ENCODE peak calls at places on chromosomes 5 and 9, in six cellular contexts. N is activated CD8-positive, alpha-beta memory T cell treated with anti-CD3 and anti-CD28 coated beads, Interleukin-2, amount 50 U/mL, for 48 hours; L is heart left ventricle; P is NCI-H460; B is amniotic epithelial cell; H is NT2/D1. G is an unnamed sample.

GRCh38 chr9:27157086-27157485 is 48.1 kb downstream of the TEK start:
- DNase-seq in B (no peak), P (no peak), N (no peak), H (no peak), L (no peak), G (no peak)

GRCh38 chr9:135979472-135980166 is 18.4 kb upstream of the UBAC1 start:
- DNase-seq in L (no peak), H (no peak), P (no peak), B (no peak), N (no peak), G (no peak)

GRCh38 chr9:19788614-19789271 is at the start of gene SLC24A2:
- DNase-seq in H (no peak), B (no peak), N (no peak), P (no peak), L (no peak), G (no peak)

GRCh38 chr9:124941689-124942561 is 1.0 kb upstream of the GOLGA1 start:
- DNase-seq in B (peak), L (peak), N (peak), H (peak), P (no peak), G (no peak)

GRCh38 chr9:121206516-121207370 is 5.1 kb upstream of the RAB14 start:
- DNase-seq in L (no peak), N (no peak), H (no peak), P (no peak), B (peak), G (no peak)

GRCh38 chr9:95092321-95093072 is 225.0 kb downstream of the FANCC start:
- DNase-seq in P (no peak), H (no peak), B (peak), N (no peak), L (no peak), G (peak)

GRCh38 chr9:125486576-125486975 is 220.4 kb downstream of the MAPKAP1 start:
- DNase-seq in P (no peak), N (no peak), B (peak), H (no peak), L (peak), G (peak)

GRCh38 chr5:103693485-103693884 is 130.9 kb upstream of the NUDT12 start:
- DNase-seq in B (no peak), H (no peak), N (no peak), L (no peak), P (no peak), G (no peak)

GRCh38 chr9:121926417-121926816 is 166.7 kb downstream of the TTLL11 start:
- DNase-seq in P (no peak), N (no peak), H (no peak), L (no peak), B (no peak), G (no peak)

GRCh38 chr9:9950813-9951212 is 662.0 kb downstream of the PTPRD start:
- DNase-seq in P (no peak), B (no peak), H (no peak), N (no peak), L (no peak), G (no peak)

GRCh38 chr9:78566948-78567675 is 270.2 kb downstream of the PSAT1 start:
- DNase-seq in N (no peak), L (no peak), H (no peak), B (peak), P (no peak), G (no peak)

GRCh38 chr9:129052592-129052991 is 16.2 kb downstream of the MIGA2 start:
- DNase-seq in B (no peak), N (no peak), H (no peak), L (peak), P (no peak), G (no peak)

GRCh38 chr9:87180846-87181245 is 233.5 kb upstream of the GAS1 start:
- DNase-seq in N (no peak), B (no peak), P (no peak), H (no peak), L (no peak), G (no peak)

GRCh38 chr5:67672633-67673032 is 476.0 kb upstream of the CD180 start:
- DNase-seq in H (no peak), N (no peak), B (no peak), P (no peak), L (no peak), G (no peak)

GRCh38 chr9:19840953-19841352 is 52.1 kb upstream of the SLC24A2 start:
- DNase-seq in B (no peak), L (no peak), N (no peak), H (no peak), P (no peak), G (no peak)

GRCh38 chr9:97529363-97530076 is 28.1 kb downstream of the TMOD1 start:
- DNase-seq in P (peak), B (peak), L (peak), H (no peak), N (no peak), G (no peak)

GRCh38 chr9:35364817-35365585 is 124.9 kb upstream of the RUSC2 start:
- DNase-seq in L (no peak), N (no peak), P (no peak), B (no peak), H (no peak), G (no peak)

GRCh38 chr5:153883829-153884228 is 154.9 kb downstream of the FAM114A2 start:
- DNase-seq in P (no peak), N (no peak), B (peak), L (no peak), H (no peak), G (no peak)

GRCh38 chr5:41636605-41637004 is 126.2 kb upstream of the PLCXD3 start:
- DNase-seq in B (peak), P (peak), N (no peak), L (no peak), H (no peak), G (no peak)

GRCh38 chr9:133188006-133188842 is 20.8 kb downstream of the OBP2B start:
- DNase-seq in B (no peak), P (peak), N (no peak), L (no peak), H (peak), G (no peak)

GRCh38 chr5:42573386-42573785 is 150.1 kb downstream of the GHR start:
- DNase-seq in L (no peak), P (no peak), H (no peak), N (no peak), B (no peak), G (no peak)

GRCh38 chr9:38059233-38059936 is 9.6 kb downstream of the SHB start:
- DNase-seq in N (no peak), L (peak), P (no peak), H (no peak), B (peak), G (no peak)

GRCh38 chr9:129617167-129617566 is 3.7 kb downstream of the C9orf50 start:
- DNase-seq in P (no peak), N (no peak), L (no peak), B (peak), H (no peak), G (no peak)

GRCh38 chr5:102798103-102798502 is 43.0 kb downstream of the PAM start:
- DNase-seq in P (no peak), B (no peak), N (no peak), L (no peak), H (no peak), G (no peak)

GRCh38 chr5:87393331-87393730 is 19.4 kb downstream of the CCNH start:
- DNase-seq in B (peak), P (peak), L (no peak), H (no peak), N (no peak), G (no peak)

GRCh38 chr5:132431682-132432081 is 58.9 kb downstream of the IRF1 start:
- DNase-seq in H (no peak), N (peak), B (no peak), L (no peak), P (no peak), G (no peak)

GRCh38 chr9:95224371-95225015 is 93.0 kb downstream of the FANCC start:
- DNase-seq in N (no peak), P (no peak), H (no peak), B (peak), L (no peak), G (no peak)

GRCh38 chr5:178201221-178201926 is 3.0 kb upstream of the HNRNPAB start:
- DNase-seq in L (no peak), H (no peak), B (no peak), P (no peak), N (peak), G (no peak)

GRCh38 chr5:123367739-123368138 is 55.5 kb downstream of the CEP120 start:
- DNase-seq in N (no peak), B (peak), L (no peak), H (no peak), P (peak), G (no peak)

GRCh38 chr9:86866739-86867138 is 80.6 kb downstream of the GAS1 start:
- DNase-seq in N (no peak), L (no peak), H (no peak), B (no peak), P (no peak), G (no peak)

GRCh38 chr5:93330506-93330905 is 250.5 kb downstream of the NR2F1-AS1 start:
- DNase-seq in L (no peak), P (no peak), B (peak), N (no peak), H (no peak), G (no peak)

GRCh38 chr9:71647094-71647591 is 121.2 kb downstream of the CEMIP2 start:
- DNase-seq in P (peak), N (no peak), B (peak), H (no peak), L (peak), G (no peak)

GRCh38 chr5:12902611-12903010 is 998.4 kb upstream of the CTNND2 start:
- DNase-seq in B (peak), P (no peak), H (no peak), L (no peak), N (no peak), G (no peak)

GRCh38 chr5:16810503-16810854 is 125.6 kb downstream of the MYO10 start:
- DNase-seq in B (no peak), H (no peak), N (no peak), P (no peak), L (no peak), G (no peak)

GRCh38 chr9:129823163-129823933 is 588 bp downstream of the TOR1A start:
- DNase-seq in L (no peak), P (no peak), B (peak), N (no peak), H (no peak), G (no peak)

GRCh38 chr9:2489838-2490314 is 131.7 kb upstream of the VLDLR start:
- DNase-seq in P (no peak), N (no peak), H (no peak), B (peak), L (no peak), G (no peak)

GRCh38 chr5:44714871-44715580 is 93.7 kb upstream of the MRPS30 start:
- DNase-seq in H (no peak), B (peak), L (no peak), P (no peak), N (no peak), G (no peak)

GRCh38 chr9:107239474-107239873 is 43.6 kb upstream of the RAD23B start:
- DNase-seq in L (no peak), N (no peak), B (peak), H (no peak), P (peak), G (no peak)

GRCh38 chr9:114624656-114625055 is 13.6 kb downstream of the TMEM268 start:
- DNase-seq in N (no peak), B (no peak), P (no peak), H (no peak), L (no peak), G (no peak)

G was measured in osteocyte.